ENCODE peak calls at places on chromosomes 7 and 10, in nine cellular contexts. One of them, this sample, is unnamed.

GRCh38 chr10:12961416-12961815 is 40.1 kb downstream of the CCDC3 start:
- DNase-seq in neuronal stem cell: no peak
- DNase-seq in hepatocyte: no peak
- DNase-seq in Peyer's patch: no peak
- DNase-seq in adrenal gland: no peak
- DNase-seq in uterus: no peak
- DNase-seq in tibial nerve: no peak
- DNase-seq in esophagus muscularis mucosa: no peak
- DNase-seq in heart left ventricle: no peak
- DNase-seq in this sample: peak; percentile 97

GRCh38 chr7:66720571-66720970 is 20.0 kb upstream of the RABGEF1 start:
- DNase-seq in neuronal stem cell: no peak
- DNase-seq in hepatocyte: no peak
- DNase-seq in Peyer's patch: no peak
- DNase-seq in adrenal gland: no peak
- DNase-seq in uterus: no peak
- DNase-seq in tibial nerve: no peak
- DNase-seq in esophagus muscularis mucosa: no peak
- DNase-seq in heart left ventricle: no peak
- DNase-seq in this sample: no peak

GRCh38 chr7:41339913-41340676 is 362.8 kb downstream of the INHBA start:
- DNase-seq in neuronal stem cell: no peak
- DNase-seq in hepatocyte: no peak
- DNase-seq in Peyer's patch: no peak
- DNase-seq in adrenal gland: no peak
- DNase-seq in uterus: no peak
- DNase-seq in tibial nerve: no peak
- DNase-seq in esophagus muscularis mucosa: no peak
- DNase-seq in heart left ventricle: no peak
- DNase-seq in this sample: no peak

GRCh38 chr10:49653530-49653929 is 25.9 kb upstream of the C10orf53 start:
- DNase-seq in neuronal stem cell: no peak
- DNase-seq in hepatocyte: no peak
- DNase-seq in Peyer's patch: no peak
- DNase-seq in adrenal gland: no peak
- DNase-seq in uterus: no peak
- DNase-seq in tibial nerve: no peak
- DNase-seq in esophagus muscularis mucosa: peak; percentile 89
- DNase-seq in heart left ventricle: no peak
- DNase-seq in this sample: no peak

GRCh38 chr10:7170626-7171322 is 240.1 kb downstream of the SFMBT2 start:
- DNase-seq in neuronal stem cell: no peak
- DNase-seq in hepatocyte: no peak
- DNase-seq in Peyer's patch: no peak
- DNase-seq in adrenal gland: no peak
- DNase-seq in uterus: no peak
- DNase-seq in tibial nerve: no peak
- DNase-seq in esophagus muscularis mucosa: no peak
- DNase-seq in heart left ventricle: peak; percentile 60
- DNase-seq in this sample: no peak

GRCh38 chr10:12389154-12389734 is 39.9 kb downstream of the CAMK1D start:
- DNase-seq in neuronal stem cell: no peak
- DNase-seq in hepatocyte: no peak
- DNase-seq in Peyer's patch: no peak
- DNase-seq in adrenal gland: peak; percentile 45
- DNase-seq in uterus: no peak
- DNase-seq in tibial nerve: no peak
- DNase-seq in esophagus muscularis mucosa: no peak
- DNase-seq in heart left ventricle: peak; percentile 61
- DNase-seq in this sample: no peak

GRCh38 chr7:10360050-10360449 is 613.6 kb upstream of the PHF14 start:
- DNase-seq in neuronal stem cell: no peak
- DNase-seq in hepatocyte: no peak
- DNase-seq in Peyer's patch: no peak
- DNase-seq in adrenal gland: no peak
- DNase-seq in uterus: no peak
- DNase-seq in tibial nerve: no peak
- DNase-seq in esophagus muscularis mucosa: no peak
- DNase-seq in heart left ventricle: no peak
- DNase-seq in this sample: no peak

GRCh38 chr7:107874605-107875446 is 16.2 kb upstream of the DLD start:
- DNase-seq in neuronal stem cell: peak; percentile 33
- DNase-seq in hepatocyte: peak; percentile 78
- DNase-seq in Peyer's patch: no peak
- DNase-seq in adrenal gland: peak; percentile 40
- DNase-seq in uterus: no peak
- DNase-seq in tibial nerve: no peak
- DNase-seq in esophagus muscularis mucosa: no peak
- DNase-seq in heart left ventricle: no peak
- DNase-seq in this sample: peak; percentile 85

GRCh38 chr7:82442492-82443043 is 1.0 kb downstream of the CACNA2D1 start:
- DNase-seq in neuronal stem cell: no peak
- DNase-seq in hepatocyte: peak; percentile 14
- DNase-seq in Peyer's patch: no peak
- DNase-seq in adrenal gland: peak; percentile 26
- DNase-seq in uterus: no peak
- DNase-seq in tibial nerve: no peak
- DNase-seq in esophagus muscularis mucosa: no peak
- DNase-seq in heart left ventricle: no peak
- DNase-seq in this sample: peak; percentile 46

GRCh38 chr10:28393956-28394568 is 91.2 kb upstream of the MPP7 start:
- DNase-seq in neuronal stem cell: peak; percentile 74
- DNase-seq in hepatocyte: peak; percentile 80
- DNase-seq in Peyer's patch: peak; percentile 67
- DNase-seq in adrenal gland: peak; percentile 67
- DNase-seq in uterus: peak; percentile 52
- DNase-seq in tibial nerve: peak; percentile 30
- DNase-seq in esophagus muscularis mucosa: no peak
- DNase-seq in heart left ventricle: peak; percentile 51
- DNase-seq in this sample: peak; percentile 84

GRCh38 chr10:88110822-88111221 is 247.4 kb downstream of the PTEN start:
- DNase-seq in neuronal stem cell: no peak
- DNase-seq in hepatocyte: no peak
- DNase-seq in Peyer's patch: no peak
- DNase-seq in adrenal gland: no peak
- DNase-seq in uterus: no peak
- DNase-seq in tibial nerve: no peak
- DNase-seq in esophagus muscularis mucosa: no peak
- DNase-seq in heart left ventricle: no peak
- DNase-seq in this sample: no peak

GRCh38 chr7:70721500-70721899 is 410.4 kb upstream of the GALNT17 start:
- DNase-seq in neuronal stem cell: no peak
- DNase-seq in hepatocyte: no peak
- DNase-seq in Peyer's patch: no peak
- DNase-seq in adrenal gland: no peak
- DNase-seq in uterus: no peak
- DNase-seq in tibial nerve: no peak
- DNase-seq in esophagus muscularis mucosa: no peak
- DNase-seq in heart left ventricle: no peak
- DNase-seq in this sample: no peak

GRCh38 chr7:155918720-155919399 is 106.6 kb upstream of the SHH start:
- DNase-seq in neuronal stem cell: no peak
- DNase-seq in hepatocyte: peak; percentile 84
- DNase-seq in Peyer's patch: peak; percentile 78
- DNase-seq in adrenal gland: peak; percentile 88
- DNase-seq in uterus: no peak
- DNase-seq in tibial nerve: no peak
- DNase-seq in esophagus muscularis mucosa: no peak
- DNase-seq in heart left ventricle: peak; percentile 27
- DNase-seq in this sample: peak; percentile 47

GRCh38 chr10:127987467-127988380 is 80.8 kb downstream of the PTPRE start:
- DNase-seq in neuronal stem cell: no peak
- DNase-seq in hepatocyte: no peak
- DNase-seq in Peyer's patch: no peak
- DNase-seq in adrenal gland: no peak
- DNase-seq in uterus: no peak
- DNase-seq in tibial nerve: no peak
- DNase-seq in esophagus muscularis mucosa: no peak
- DNase-seq in heart left ventricle: no peak
- DNase-seq in this sample: no peak

GRCh38 chr10:77825965-77826364 is 100.6 kb downstream of the DLG5 start:
- DNase-seq in neuronal stem cell: no peak
- DNase-seq in hepatocyte: no peak
- DNase-seq in Peyer's patch: peak; percentile 12
- DNase-seq in adrenal gland: no peak
- DNase-seq in uterus: no peak
- DNase-seq in tibial nerve: no peak
- DNase-seq in esophagus muscularis mucosa: no peak
- DNase-seq in heart left ventricle: peak; percentile 9
- DNase-seq in this sample: no peak

GRCh38 chr7:157973971-157974677 is 613.5 kb downstream of the PTPRN2 start:
- DNase-seq in neuronal stem cell: no peak
- DNase-seq in hepatocyte: no peak
- DNase-seq in Peyer's patch: no peak
- DNase-seq in adrenal gland: no peak
- DNase-seq in uterus: no peak
- DNase-seq in tibial nerve: no peak
- DNase-seq in esophagus muscularis mucosa: no peak
- DNase-seq in heart left ventricle: no peak
- DNase-seq in this sample: no peak

GRCh38 chr10:87608756-87609155 is 50.9 kb upstream of the PAPSS2 start:
- DNase-seq in neuronal stem cell: no peak
- DNase-seq in hepatocyte: peak; percentile 37
- DNase-seq in Peyer's patch: no peak
- DNase-seq in adrenal gland: no peak
- DNase-seq in uterus: no peak
- DNase-seq in tibial nerve: no peak
- DNase-seq in esophagus muscularis mucosa: no peak
- DNase-seq in heart left ventricle: no peak
- DNase-seq in this sample: no peak

GRCh38 chr10:36094091-36094490 is 452.0 kb upstream of the FZD8 start:
- DNase-seq in neuronal stem cell: no peak
- DNase-seq in hepatocyte: no peak
- DNase-seq in Peyer's patch: no peak
- DNase-seq in adrenal gland: no peak
- DNase-seq in uterus: no peak
- DNase-seq in tibial nerve: no peak
- DNase-seq in esophagus muscularis mucosa: no peak
- DNase-seq in heart left ventricle: no peak
- DNase-seq in this sample: no peak

GRCh38 chr10:97713828-97714400 is 384 bp downstream of the MARVELD1 start:
- DNase-seq in neuronal stem cell: peak; percentile 68
- DNase-seq in hepatocyte: peak; percentile 88
- DNase-seq in Peyer's patch: peak; percentile 84
- DNase-seq in adrenal gland: peak; percentile 78
- DNase-seq in uterus: peak; percentile 73
- DNase-seq in tibial nerve: peak; percentile 56
- DNase-seq in esophagus muscularis mucosa: peak; percentile 93
- DNase-seq in heart left ventricle: peak; percentile 80
- DNase-seq in this sample: peak; percentile 73
- H3K27ac ChIP-seq in neuronal stem cell: peak overlapping the region; percentile 65
- H3K27ac ChIP-seq in hepatocyte: peak overlapping the region; percentile 97
- H3K27ac ChIP-seq in Peyer's patch: peak overlapping the region; percentile 92
- H3K27ac ChIP-seq in adrenal gland: peak overlapping the region; percentile 20
- H3K27ac ChIP-seq in uterus: peak overlapping the region; percentile 95
- H3K27ac ChIP-seq in tibial nerve: peak overlapping the region; percentile 96
- H3K27ac ChIP-seq in esophagus muscularis mucosa: peak overlapping the region; percentile 100
- H3K27ac ChIP-seq in heart left ventricle: peak overlapping the region; percentile 95
- H3K27ac ChIP-seq in this sample: peak overlapping the region; percentile 76

DNA sequence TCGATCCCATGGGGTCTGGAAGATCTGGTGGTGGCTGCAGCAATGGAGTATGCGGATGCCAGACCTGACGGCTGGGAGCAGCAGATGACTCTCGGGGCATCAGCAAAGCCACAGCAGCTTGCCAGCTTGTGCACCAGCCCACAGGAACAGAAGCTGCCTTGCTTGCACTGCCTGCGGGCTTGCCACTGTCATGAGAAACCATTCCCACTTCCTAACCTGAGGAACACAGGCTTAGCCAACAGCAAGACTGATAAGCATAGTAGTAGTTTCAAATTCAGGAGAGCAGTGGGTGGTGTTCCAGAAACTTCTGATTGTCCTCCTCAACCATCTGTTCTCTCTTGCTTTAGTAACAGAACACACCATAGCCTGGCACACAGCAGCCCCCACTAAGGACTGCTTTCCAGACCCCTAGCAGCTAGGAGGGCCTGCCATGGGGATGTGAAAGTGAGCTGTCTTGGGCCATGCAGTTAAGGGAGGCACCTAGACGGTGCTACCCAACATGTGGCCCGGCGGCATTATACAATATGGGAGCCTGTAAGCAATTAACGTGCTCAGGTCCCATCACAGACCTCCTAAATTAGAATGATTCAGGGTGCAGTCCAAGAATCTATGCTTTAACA is 7.3 kb downstream of the ANXA11 start:
- DNase-seq in neuronal stem cell: no peak
- DNase-seq in hepatocyte: no peak
- DNase-seq in Peyer's patch: no peak
- DNase-seq in adrenal gland: no peak
- DNase-seq in uterus: no peak
- DNase-seq in tibial nerve: no peak
- DNase-seq in esophagus muscularis mucosa: no peak
- DNase-seq in heart left ventricle: peak; percentile 54
- DNase-seq in this sample: no peak
- H3K4me1 ChIP-seq in neuronal stem cell: no peaks in the 10 kb centered on the region
- H3K4me1 ChIP-seq in hepatocyte: peaks cover 72% of the 10 kb centered on the region
- H3K4me1 ChIP-seq in Peyer's patch: peaks cover 96% of the 10 kb centered on the region
- H3K4me1 ChIP-seq in adrenal gland: peaks cover 40% of the 10 kb centered on the region
- H3K4me1 ChIP-seq in uterus: no peaks in the 10 kb centered on the region
- H3K4me1 ChIP-seq in tibial nerve: peaks cover 39% of the 10 kb centered on the region
- H3K4me1 ChIP-seq in esophagus muscularis mucosa: peaks cover 100% of the 10 kb centered on the region
- H3K4me1 ChIP-seq in heart left ventricle: peaks cover 98% of the 10 kb centered on the region
- H3K4me1 ChIP-seq in this sample: peaks cover 33% of the 10 kb centered on the region

DNA sequence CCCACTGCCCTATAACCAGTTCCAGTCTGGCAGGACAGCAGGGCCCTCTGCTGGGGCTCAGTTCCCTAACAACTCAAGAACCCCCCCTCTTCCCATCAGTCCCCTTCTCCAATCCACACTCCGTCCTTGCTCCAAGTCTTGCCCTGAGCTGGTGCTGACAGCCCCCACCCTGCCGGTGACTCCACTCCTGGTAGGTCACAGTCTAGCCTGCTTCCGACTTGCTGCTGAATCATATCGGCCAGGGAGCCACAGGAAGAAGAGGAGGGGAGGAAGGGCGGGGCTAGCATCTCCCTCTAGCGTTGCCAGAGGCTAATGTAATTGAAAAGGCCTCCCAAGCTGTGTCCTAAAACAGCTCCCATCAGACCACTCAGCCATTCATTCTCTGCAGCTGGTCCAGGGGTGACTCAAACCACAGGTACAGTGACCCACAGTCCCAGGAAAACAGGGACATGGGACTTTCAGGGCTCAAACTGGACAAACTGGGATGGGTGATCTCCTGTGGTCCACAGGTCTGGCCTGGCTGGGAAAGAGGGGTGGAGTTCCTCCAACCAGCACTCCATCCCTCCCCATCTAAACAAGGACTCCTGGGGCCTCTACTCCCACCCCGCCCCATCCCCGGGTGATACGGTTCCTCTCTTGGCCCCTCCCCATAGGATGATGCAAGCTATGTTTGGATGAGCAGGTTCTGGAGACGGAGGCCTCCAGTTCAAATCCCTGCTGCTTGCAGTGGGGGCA is 158.8 kb downstream of the SH3PXD2A start:
- DNase-seq in neuronal stem cell: no peak
- DNase-seq in hepatocyte: peak; percentile 63
- DNase-seq in Peyer's patch: peak; percentile 80
- DNase-seq in adrenal gland: peak; percentile 60
- DNase-seq in uterus: peak; percentile 61
- DNase-seq in tibial nerve: no peak
- DNase-seq in esophagus muscularis mucosa: no peak
- DNase-seq in heart left ventricle: peak; percentile 80
- DNase-seq in this sample: peak; percentile 70
- H3K27ac ChIP-seq in neuronal stem cell: no peak overlapping the region
- H3K27ac ChIP-seq in hepatocyte: peak overlapping the region; percentile 23
- H3K27ac ChIP-seq in Peyer's patch: peak overlapping the region; percentile 87
- H3K27ac ChIP-seq in adrenal gland: no peak overlapping the region
- H3K27ac ChIP-seq in uterus: peak overlapping the region; percentile 30
- H3K27ac ChIP-seq in tibial nerve: peak overlapping the region; percentile 89
- H3K27ac ChIP-seq in esophagus muscularis mucosa: peak overlapping the region; percentile 56
- H3K27ac ChIP-seq in heart left ventricle: peak overlapping the region; percentile 3
- H3K27ac ChIP-seq in this sample: no peak overlapping the region

GRCh38 chr7:2794836-2795636 is 49.1 kb downstream of the GNA12 start:
- DNase-seq in neuronal stem cell: no peak
- DNase-seq in hepatocyte: no peak
- DNase-seq in Peyer's patch: no peak
- DNase-seq in adrenal gland: peak; percentile 81
- DNase-seq in uterus: no peak
- DNase-seq in tibial nerve: no peak
- DNase-seq in esophagus muscularis mucosa: no peak
- DNase-seq in heart left ventricle: no peak
- DNase-seq in this sample: no peak
- H3K4me1 ChIP-seq in neuronal stem cell: no peaks in the 10 kb centered on the region
- H3K4me1 ChIP-seq in hepatocyte: no peaks in the 10 kb centered on the region
- H3K4me1 ChIP-seq in Peyer's patch: no peaks in the 10 kb centered on the region
- H3K4me1 ChIP-seq in adrenal gland: peaks cover 22% of the 10 kb centered on the region
- H3K4me1 ChIP-seq in uterus: peaks cover 4% of the 10 kb centered on the region
- H3K4me1 ChIP-seq in tibial nerve: no peaks in the 10 kb centered on the region
- H3K4me1 ChIP-seq in esophagus muscularis mucosa: peaks cover 6% of the 10 kb centered on the region
- H3K4me1 ChIP-seq in heart left ventricle: peaks cover 30% of the 10 kb centered on the region
- H3K4me1 ChIP-seq in this sample: no peaks in the 10 kb centered on the region

This sample was measured in SJCRH30.